ENCODE peak calls at places on chromosome 18, in four cellular contexts. R, T, L and Y are unnamed samples.

GRCh38 chr18:23365602-23366001 is 87.5 kb upstream of the RIOK3 start:
- DNase-seq in L (no peak), T (no peak), R (peak), Y (no peak)

GRCh38 chr18:3538456-3538855 is 88.5 kb downstream of the TGIF1 start:
- DNase-seq in T (no peak), R (no peak), L (no peak), Y (no peak)

GRCh38 chr18:79104137-79104536 is 34.9 kb downstream of the ATP9B start:
- DNase-seq in R (no peak), T (no peak), L (no peak), Y (no peak)

GRCh38 chr18:51490860-51491259 is 293.4 kb upstream of the MEX3C start:
- DNase-seq in T (no peak), R (no peak), L (no peak), Y (no peak)

GRCh38 chr18:22471546-22472131 is 53.9 kb upstream of the CTAGE1 start:
- DNase-seq in T (no peak), L (no peak), R (no peak), Y (no peak)

GRCh38 chr18:49612515-49613033 is 50.7 kb downstream of the LIPG start:
- DNase-seq in T (no peak), L (no peak), R (no peak), Y (no peak)

GRCh38 chr18:44214396-44214795 is 466.3 kb upstream of the SETBP1 start:
- DNase-seq in T (no peak), L (no peak), R (no peak), Y (no peak)

GRCh38 chr18:79616651-79617518 is 62.7 kb upstream of the CTDP1 start:
- DNase-seq in R (no peak), T (peak), L (no peak), Y (no peak)

GRCh38 chr18:38032516-38032915 is 466.9 kb upstream of the CELF4 start:
- DNase-seq in R (no peak), L (no peak), T (no peak), Y (no peak)

GRCh38 chr18:50853863-50854271 is 25.1 kb upstream of the ME2 start:
- DNase-seq in T (peak), L (no peak), R (no peak), Y (no peak)

GRCh38 chr18:2143666-2144065 is 427.6 kb downstream of the METTL4 start:
- DNase-seq in R (no peak), L (peak), T (no peak), Y (no peak)

GRCh38 chr18:40235881-40236280 is 1719.2 kb upstream of the PIK3C3 start:
- DNase-seq in L (no peak), T (no peak), R (no peak), Y (no peak)

GRCh38 chr18:79393626-79394401 is 1.9 kb upstream of the NFATC1 start:
- DNase-seq in L (no peak), T (peak), R (no peak), Y (peak)

GRCh38 chr18:12377556-12378553 is 828 bp upstream of the AFG3L2 start:
- DNase-seq in T (no peak), L (no peak), R (no peak), Y (peak)

GRCh38 chr18:30775629-30776028 is 266.9 kb downstream of the DSC3 start:
- DNase-seq in L (no peak), T (no peak), R (no peak), Y (no peak)

GRCh38 chr18:4586729-4587128 is 131.6 kb upstream of the DLGAP1 start:
- DNase-seq in T (no peak), R (no peak), L (no peak), Y (no peak)

GRCh38 chr18:67935638-67936037 is 419.1 kb upstream of the DSEL start:
- DNase-seq in T (no peak), L (no peak), R (no peak), Y (no peak)

GRCh38 chr18:31268985-31269406 is 49.0 kb upstream of the DSG1 start:
- DNase-seq in R (no peak), L (no peak), T (no peak), Y (no peak)

GRCh38 chr18:22683196-22683676 is 249.9 kb upstream of the RBBP8 start:
- DNase-seq in T (peak), R (peak), L (peak), Y (peak)

GRCh38 chr18:52334896-52335295 is 5.1 kb upstream of the DCC start:
- DNase-seq in L (no peak), T (no peak), R (no peak), Y (no peak)

GRCh38 chr18:11982981-11983380 is 1.7 kb downstream of the IMPA2 start:
- DNase-seq in R (no peak), T (no peak), L (no peak), Y (no peak)

GRCh38 chr18:29749699-29750098 is 1292.8 kb downstream of the DSC3 start:
- DNase-seq in R (peak), L (peak), T (no peak), Y (no peak)

GRCh38 chr18:2846638-2847340 is at the start of gene EMILIN2:
- DNase-seq in R (no peak), T (peak), L (no peak), Y (peak)

GRCh38 chr18:79059456-79059855 is 9.7 kb upstream of the ATP9B start:
- DNase-seq in R (no peak), L (no peak), T (no peak), Y (no peak)

GRCh38 chr18:26777316-26778053 is 88.0 kb downstream of the AQP4 start:
- DNase-seq in R (no peak), L (no peak), T (no peak), Y (no peak)

GRCh38 chr18:46310675-46311345 is 206.6 kb downstream of the HAUS1 start:
- DNase-seq in R (no peak), L (no peak), T (no peak), Y (no peak)

GRCh38 chr18:73613706-73614340 is 533.8 kb downstream of the FBXO15 start:
- DNase-seq in R (no peak), T (no peak), L (no peak), Y (no peak)

GRCh38 chr18:31229829-31230228 is 67.2 kb upstream of the DSC1 start:
- DNase-seq in R (no peak), L (no peak), T (no peak), Y (no peak)

GRCh38 chr18:4394700-4395099 is 60.4 kb downstream of the DLGAP1 start:
- DNase-seq in L (no peak), T (no peak), R (no peak), Y (no peak)

GRCh38 chr18:24369420-24369819 is 28.2 kb downstream of the OSBPL1A start:
- DNase-seq in R (peak), L (peak), T (no peak), Y (peak)

GRCh38 chr18:49360582-49360981 is 99.9 kb downstream of the DYM start:
- DNase-seq in R (no peak), L (no peak), T (no peak), Y (no peak)

GRCh38 chr18:6327895-6328623 is 86.7 kb downstream of the L3MBTL4 start:
- DNase-seq in R (no peak), L (no peak), T (no peak), Y (no peak)

GRCh38 chr18:61596296-61596695 is 263.1 kb downstream of the CDH20 start:
- DNase-seq in T (no peak), R (peak), L (no peak), Y (no peak)

GRCh38 chr18:25599443-25599842 is 247.5 kb upstream of the ZNF521 start:
- DNase-seq in R (no peak), L (no peak), T (no peak), Y (no peak)

GRCh38 chr18:69402219-69402989 is 1.7 kb downstream of the DOK6 start:
- DNase-seq in R (no peak), L (no peak), T (no peak), Y (no peak)
- H3K4me3 ChIP-seq in R (peak), L (no peak), T (no peak), Y (no peak)

GRCh38 chr18:70245941-70246537 is 40.6 kb upstream of the RTTN start:
- DNase-seq in T (no peak), R (no peak), L (no peak), Y (peak)
- H3K4me3 ChIP-seq in T (no peak), R (no peak), L (no peak), Y (no peak)

GRCh38 chr18:59904051-59904601 is 4.3 kb downstream of the PMAIP1 start:
- DNase-seq in T (no peak), L (no peak), R (no peak), Y (no peak)
- H3K4me3 ChIP-seq in T (no peak), L (no peak), R (no peak), Y (no peak)

GRCh38 chr18:41391616-41392610 is 563.1 kb upstream of the PIK3C3 start:
- DNase-seq in T (peak), L (no peak), R (no peak), Y (peak)
- H3K4me3 ChIP-seq in T (no peak), L (no peak), R (no peak), Y (no peak)

GRCh38 chr18:47969851-47970250 is 39.4 kb upstream of the SMAD2 start:
- DNase-seq in R (no peak), L (no peak), T (no peak), Y (peak)
- H3K4me3 ChIP-seq in R (no peak), L (no peak), T (no peak), Y (no peak)

GRCh38 chr18:9711361-9712129 is 3.4 kb downstream of the RAB31 start:
- DNase-seq in R (no peak), T (no peak), L (no peak), Y (no peak)
- H3K4me3 ChIP-seq in R (no peak), T (no peak), L (no peak), Y (no peak)

GRCh38 chr18:59400407-59400806 is 41.3 kb upstream of the LMAN1 start:
- DNase-seq in T (no peak), L (no peak), R (no peak), Y (no peak)

GRCh38 chr18:59402432-59403090 is 43.5 kb upstream of the LMAN1 start:
- DNase-seq in R (peak), T (peak), L (peak), Y (peak)
- H3K4me3 ChIP-seq in R (no peak), T (no peak), L (no peak), Y (no peak)

GRCh38 chr18:9109523-9109922 is 7.0 kb downstream of the NDUFV2 start:
- DNase-seq in R (peak), T (no peak), L (no peak), Y (peak)
- H3K4me3 ChIP-seq in R (no peak), T (no peak), L (no peak), Y (no peak)

GRCh38 chr18:55509631-55510372 is 78.2 kb downstream of the TCF4 start:
- DNase-seq in T (no peak), R (peak), L (peak), Y (no peak)

GRCh38 chr18:55506074-55506473 is 81.9 kb downstream of the TCF4 start:
- DNase-seq in R (no peak), T (no peak), L (no peak), Y (no peak)

GRCh38 chr18:55510809-55511208 is 77.2 kb downstream of the TCF4 start:
- DNase-seq in T (no peak), R (peak), L (no peak), Y (peak)

GRCh38 chr18:55511277-55511676 is 76.7 kb downstream of the TCF4 start:
- DNase-seq in R (no peak), T (no peak), L (no peak), Y (no peak)

DNA sequence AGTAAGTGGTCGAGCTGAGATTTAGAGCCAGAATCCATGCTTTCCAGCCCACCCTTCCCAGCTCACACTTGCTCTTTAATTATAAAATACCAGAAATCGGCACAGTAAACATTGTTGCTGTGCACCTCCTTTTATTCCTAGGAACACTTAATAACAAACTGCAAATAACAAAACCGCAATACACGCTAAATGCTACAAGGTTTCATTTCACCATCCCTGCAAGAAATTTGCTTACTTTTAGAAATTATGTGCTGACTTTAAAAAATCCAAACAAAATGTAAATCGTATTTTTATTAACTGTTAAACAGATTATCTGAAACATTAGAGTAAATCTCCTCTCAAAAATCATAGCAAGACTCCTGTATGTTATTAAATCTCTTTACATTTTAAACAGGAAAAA is 79.4 kb downstream of the TCF4 start:
- DNase-seq in T (no peak), R (no peak), L (no peak), Y (no peak)
- H3K4me3 ChIP-seq in T (no peak), R (no peak), L (no peak), Y (no peak)